ENCODE peak calls at places on chromosome 3, in ten cellular contexts. N is IMR-90; O is stimulated activated CD4-positive, alpha-beta T cell treated with anti-CD3 and anti-CD28 coated beads, Interleukin-1b, Interleukin-23, amount 100 ng/mL, for 24 hours; X is GM20000; W is aorta; R is CD8-positive, alpha-beta T cell; V is effector CD4-positive, alpha-beta T cell; C is T-helper 2 cell; P is left ventricle myocardium inferior; Y is Ammon's horn. T is an unnamed sample.

GRCh38 chr3:31546152-31546551 is 13.4 kb downstream of the STT3B start:
- DNase-seq in V (no peak), X (no peak), R (no peak), W (no peak), O (no peak), C (no peak), P (no peak), Y (no peak), N (peak), T (no peak)

GRCh38 chr3:130850846-130851245 is 43.0 kb upstream of the ATP2C1 start:
- DNase-seq in P (no peak), X (no peak), C (no peak), O (no peak), V (no peak), N (no peak), R (no peak), W (no peak), Y (no peak), T (no peak)

GRCh38 chr3:101998256-101998926 is 149.1 kb downstream of the NFKBIZ start:
- DNase-seq in P (no peak), X (no peak), W (no peak), C (no peak), V (no peak), R (no peak), Y (peak), O (no peak), N (no peak), T (no peak)

GRCh38 chr3:43345877-43346276 is 59.5 kb downstream of the SNRK start:
- DNase-seq in O (no peak), N (peak), Y (no peak), C (no peak), R (peak), P (no peak), V (no peak), W (no peak), X (no peak), T (no peak)

GRCh38 chr3:106030620-106030945 is 161.8 kb upstream of the CBLB start:
- DNase-seq in R (no peak), C (no peak), V (no peak), Y (no peak), O (no peak), X (no peak), W (no peak), P (no peak), N (peak), T (no peak)

GRCh38 chr3:99934984-99935797 is 117.5 kb downstream of the CMSS1 start:
- DNase-seq in C (no peak), V (no peak), W (no peak), Y (no peak), P (no peak), R (no peak), O (no peak), X (no peak), N (no peak), T (no peak)

GRCh38 chr3:13064964-13065363 is 8.3 kb downstream of the IQSEC1 start:
- DNase-seq in W (no peak), Y (no peak), O (no peak), V (no peak), R (no peak), C (no peak), X (no peak), P (no peak), N (no peak), T (no peak)

GRCh38 chr3:95905182-95905581 is 909.2 kb upstream of the EPHA6 start:
- DNase-seq in W (no peak), R (no peak), O (no peak), N (no peak), X (no peak), V (no peak), C (no peak), Y (no peak), P (no peak), T (no peak)

GRCh38 chr3:52233108-52233591 is 5.8 kb downstream of the TWF2 start:
- DNase-seq in W (no peak), N (no peak), V (no peak), Y (no peak), C (no peak), P (no peak), R (no peak), X (no peak), O (no peak), T (no peak)

GRCh38 chr3:152197937-152198336 is 70.8 kb upstream of the MBNL1 start:
- DNase-seq in C (no peak), O (no peak), V (no peak), Y (no peak), X (no peak), W (no peak), N (no peak), R (no peak), P (no peak), T (no peak)

GRCh38 chr3:154105218-154105975 is 15.8 kb upstream of the ARHGEF26 start:
- DNase-seq in C (no peak), Y (peak), W (peak), O (no peak), P (no peak), N (peak), V (no peak), R (no peak), X (no peak), T (no peak)

GRCh38 chr3:108780235-108780634 is 23.0 kb upstream of the RETNLB start:
- DNase-seq in V (peak), R (peak), C (peak), N (no peak), W (no peak), Y (no peak), X (no peak), O (no peak), P (no peak), T (no peak)

GRCh38 chr3:40511031-40511718 is 5.3 kb downstream of the ZNF620 start:
- DNase-seq in N (no peak), O (no peak), W (no peak), X (no peak), V (no peak), P (no peak), R (no peak), C (no peak), Y (peak), T (no peak)

GRCh38 chr3:66106788-66107187 is 68.1 kb upstream of the MAGI1 start:
- DNase-seq in O (no peak), C (no peak), V (no peak), N (peak), X (peak), W (no peak), R (no peak), Y (no peak), P (no peak), T (no peak)

GRCh38 chr3:187000711-187001151 is 70.4 kb downstream of the ST6GAL1 start:
- DNase-seq in V (no peak), O (no peak), Y (no peak), P (no peak), R (no peak), N (no peak), C (no peak), X (peak), W (no peak), T (no peak)

GRCh38 chr3:194298331-194299227 is 52.5 kb downstream of the CPN2 start:
- DNase-seq in Y (no peak), N (no peak), C (no peak), W (no peak), V (no peak), P (no peak), O (no peak), R (no peak), X (no peak), T (peak)

GRCh38 chr3:32200490-32200889 is 38.0 kb upstream of the CMTM8 start:
- DNase-seq in R (no peak), C (no peak), Y (no peak), X (no peak), P (peak), N (no peak), O (no peak), W (peak), V (no peak), T (no peak)

GRCh38 chr3:38581774-38582173 is 67.7 kb downstream of the SCN5A start:
- DNase-seq in O (no peak), R (no peak), N (no peak), P (no peak), Y (no peak), W (no peak), V (no peak), X (no peak), C (no peak), T (no peak)

GRCh38 chr3:151477596-151478375 is 16.9 kb upstream of the IGSF10 start:
- DNase-seq in P (no peak), N (no peak), X (no peak), C (no peak), W (no peak), R (no peak), Y (no peak), O (no peak), V (no peak), T (no peak)

GRCh38 chr3:41033956-41034519 is 165.3 kb upstream of the CTNNB1 start:
- DNase-seq in X (no peak), N (no peak), P (no peak), Y (no peak), C (no peak), O (no peak), W (no peak), V (no peak), R (no peak), T (no peak)

GRCh38 chr3:111947179-111947727 is 31.6 kb upstream of the ABHD10 start:
- DNase-seq in R (no peak), X (no peak), P (no peak), W (no peak), N (peak), O (no peak), C (no peak), Y (no peak), V (no peak), T (no peak)

GRCh38 chr3:45546636-45547201 is 47.8 kb upstream of the LIMD1 start:
- DNase-seq in P (no peak), Y (no peak), N (no peak), X (no peak), O (no peak), C (no peak), V (no peak), R (no peak), W (no peak), T (no peak)

GRCh38 chr3:43584043-43584826 is 37.6 kb downstream of the ANO10 start:
- DNase-seq in V (no peak), P (no peak), Y (no peak), W (no peak), X (no peak), C (no peak), O (no peak), R (no peak), N (peak), T (no peak)

GRCh38 chr3:159711560-159712333 is 276.9 kb upstream of the IL12A start:
- DNase-seq in W (peak), X (no peak), Y (no peak), O (no peak), R (no peak), V (no peak), P (peak), C (no peak), N (peak), T (peak)

GRCh38 chr3:183500349-183500748 is 55.2 kb downstream of the KLHL6 start:
- DNase-seq in Y (no peak), C (no peak), V (no peak), X (no peak), O (no peak), W (no peak), N (no peak), R (no peak), P (no peak), T (no peak)

GRCh38 chr3:131972091-131972490 is 62.7 kb downstream of the CPNE4 start:
- DNase-seq in P (no peak), R (no peak), O (no peak), V (no peak), W (peak), C (no peak), X (no peak), Y (no peak), N (no peak), T (no peak)

GRCh38 chr3:37466660-37467359 is 292.4 kb upstream of the LRRFIP2 start:
- DNase-seq in N (no peak), P (peak), R (no peak), X (no peak), W (no peak), C (no peak), O (no peak), V (no peak), Y (no peak), T (no peak)